ENCODE peak calls at places on chromosome 12, in four cellular contexts. One of them, this sample, is unnamed.

GRCh38 chr12:129606239-129606638 is 297.6 kb downstream of the TMEM132D start:
- DNase-seq in transverse colon: no peak
- DNase-seq in BJ: no peak
- DNase-seq in CD4-positive, alpha-beta memory T cell: no peak
- DNase-seq in this sample: no peak

GRCh38 chr12:31234955-31235867 is 90.7 kb downstream of the SINHCAF start:
- DNase-seq in transverse colon: peak
- DNase-seq in BJ: no peak
- DNase-seq in CD4-positive, alpha-beta memory T cell: no peak
- DNase-seq in this sample: peak

GRCh38 chr12:115761784-115762183 is 515.7 kb downstream of the MED13L start:
- DNase-seq in transverse colon: no peak
- DNase-seq in BJ: peak
- DNase-seq in CD4-positive, alpha-beta memory T cell: no peak
- DNase-seq in this sample: no peak

GRCh38 chr12:122031342-122032216 is 9.9 kb downstream of the BCL7A start:
- DNase-seq in transverse colon: peak
- DNase-seq in BJ: no peak
- DNase-seq in CD4-positive, alpha-beta memory T cell: no peak
- DNase-seq in this sample: no peak

GRCh38 chr12:48388938-48389337 is 38.2 kb upstream of the ZNF641 start:
- DNase-seq in transverse colon: no peak
- DNase-seq in BJ: peak
- DNase-seq in CD4-positive, alpha-beta memory T cell: no peak
- DNase-seq in this sample: no peak

GRCh38 chr12:126338031-126338441 is 1272.8 kb downstream of the AACS start:
- DNase-seq in transverse colon: no peak
- DNase-seq in BJ: no peak
- DNase-seq in CD4-positive, alpha-beta memory T cell: no peak
- DNase-seq in this sample: peak

GRCh38 chr12:56898938-56899337 is 35.3 kb downstream of the SDR9C7 start:
- DNase-seq in transverse colon: no peak
- DNase-seq in BJ: no peak
- DNase-seq in CD4-positive, alpha-beta memory T cell: no peak
- DNase-seq in this sample: no peak

GRCh38 chr12:108779998-108780688 is 48.8 kb upstream of the CORO1C start:
- DNase-seq in transverse colon: no peak
- DNase-seq in BJ: peak
- DNase-seq in CD4-positive, alpha-beta memory T cell: no peak
- DNase-seq in this sample: no peak

GRCh38 chr12:131943876-131944275 is 5.9 kb upstream of the EP400 start:
- DNase-seq in transverse colon: peak
- DNase-seq in BJ: no peak
- DNase-seq in CD4-positive, alpha-beta memory T cell: no peak
- DNase-seq in this sample: no peak

GRCh38 chr12:12901158-12901791 is 9.9 kb downstream of the GPRC5A start:
- DNase-seq in transverse colon: peak
- DNase-seq in BJ: peak
- DNase-seq in CD4-positive, alpha-beta memory T cell: no peak
- DNase-seq in this sample: peak
- H3K4me3 ChIP-seq in transverse colon: no peak
- H3K4me3 ChIP-seq in BJ: no peak
- H3K4me3 ChIP-seq in CD4-positive, alpha-beta memory T cell: no peak
- H3K4me3 ChIP-seq in this sample: no peak

GRCh38 chr12:6631549-6631961 is 4.2 kb downstream of the LPAR5 start:
- DNase-seq in transverse colon: peak
- DNase-seq in BJ: no peak
- DNase-seq in CD4-positive, alpha-beta memory T cell: no peak
- DNase-seq in this sample: no peak

GRCh38 chr12:6626654-6627283 is 9.0 kb downstream of the LPAR5 start:
- DNase-seq in transverse colon: no peak
- DNase-seq in BJ: no peak
- DNase-seq in CD4-positive, alpha-beta memory T cell: no peak
- DNase-seq in this sample: no peak

GRCh38 chr12:6632026-6632978 is 3.5 kb downstream of the LPAR5 start:
- DNase-seq in transverse colon: peak
- DNase-seq in BJ: no peak
- DNase-seq in CD4-positive, alpha-beta memory T cell: peak
- DNase-seq in this sample: no peak

GRCh38 chr12:6627598-6627997 is 8.2 kb downstream of the LPAR5 start:
- DNase-seq in transverse colon: no peak
- DNase-seq in BJ: no peak
- DNase-seq in CD4-positive, alpha-beta memory T cell: peak
- DNase-seq in this sample: no peak

GRCh38 chr12:6630696-6631095 is 5.1 kb downstream of the LPAR5 start:
- DNase-seq in transverse colon: no peak
- DNase-seq in BJ: no peak
- DNase-seq in CD4-positive, alpha-beta memory T cell: no peak
- DNase-seq in this sample: no peak
- H3K4me3 ChIP-seq in transverse colon: no peak
- H3K4me3 ChIP-seq in BJ: no peak
- H3K4me3 ChIP-seq in CD4-positive, alpha-beta memory T cell: peak
- H3K4me3 ChIP-seq in this sample: no peak

GRCh38 chr12:51911788-51912711 is 4.7 kb downstream of the ACVRL1 start:
- DNase-seq in transverse colon: peak
- DNase-seq in BJ: no peak
- DNase-seq in CD4-positive, alpha-beta memory T cell: no peak
- DNase-seq in this sample: no peak
- H3K4me3 ChIP-seq in transverse colon: no peak
- H3K4me3 ChIP-seq in BJ: no peak
- H3K4me3 ChIP-seq in CD4-positive, alpha-beta memory T cell: no peak
- H3K4me3 ChIP-seq in this sample: no peak

DNA sequence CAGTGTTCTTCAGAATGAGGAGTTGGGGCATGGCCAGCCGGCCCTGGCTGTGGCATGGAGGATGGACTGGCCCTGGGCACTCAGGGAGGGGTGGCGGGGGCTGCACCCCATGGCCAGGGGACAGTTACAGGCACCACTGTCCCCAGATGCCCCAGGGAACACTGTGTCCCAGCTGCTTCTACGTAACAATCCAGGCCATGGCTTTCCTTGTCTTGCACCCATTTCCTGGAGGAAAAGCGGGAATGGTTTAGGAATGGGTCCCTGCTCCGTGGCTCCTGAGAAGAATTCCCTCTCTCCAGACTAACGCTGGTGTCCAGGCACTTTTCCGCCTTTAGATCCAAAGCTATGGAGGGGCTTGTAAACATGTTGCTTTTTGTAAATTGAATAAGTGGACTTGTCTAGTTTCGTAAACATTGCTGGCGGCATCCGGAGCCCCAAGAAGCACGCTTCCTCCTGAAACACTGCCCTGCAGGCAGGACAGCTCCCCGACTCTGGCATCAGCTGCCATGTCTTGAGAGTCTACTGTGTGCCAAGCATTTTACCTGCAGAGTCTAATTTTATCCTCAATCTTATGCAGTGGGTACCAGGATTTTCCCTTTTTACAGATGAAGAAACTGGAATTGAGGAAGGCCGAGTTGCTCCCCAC is 238.3 kb downstream of the SLC41A2 start:
- DNase-seq in transverse colon: no peak
- DNase-seq in BJ: no peak
- DNase-seq in CD4-positive, alpha-beta memory T cell: peak
- DNase-seq in this sample: no peak
- H3K4me3 ChIP-seq in transverse colon: no peak
- H3K4me3 ChIP-seq in BJ: no peak
- H3K4me3 ChIP-seq in CD4-positive, alpha-beta memory T cell: no peak
- H3K4me3 ChIP-seq in this sample: no peak

DNA sequence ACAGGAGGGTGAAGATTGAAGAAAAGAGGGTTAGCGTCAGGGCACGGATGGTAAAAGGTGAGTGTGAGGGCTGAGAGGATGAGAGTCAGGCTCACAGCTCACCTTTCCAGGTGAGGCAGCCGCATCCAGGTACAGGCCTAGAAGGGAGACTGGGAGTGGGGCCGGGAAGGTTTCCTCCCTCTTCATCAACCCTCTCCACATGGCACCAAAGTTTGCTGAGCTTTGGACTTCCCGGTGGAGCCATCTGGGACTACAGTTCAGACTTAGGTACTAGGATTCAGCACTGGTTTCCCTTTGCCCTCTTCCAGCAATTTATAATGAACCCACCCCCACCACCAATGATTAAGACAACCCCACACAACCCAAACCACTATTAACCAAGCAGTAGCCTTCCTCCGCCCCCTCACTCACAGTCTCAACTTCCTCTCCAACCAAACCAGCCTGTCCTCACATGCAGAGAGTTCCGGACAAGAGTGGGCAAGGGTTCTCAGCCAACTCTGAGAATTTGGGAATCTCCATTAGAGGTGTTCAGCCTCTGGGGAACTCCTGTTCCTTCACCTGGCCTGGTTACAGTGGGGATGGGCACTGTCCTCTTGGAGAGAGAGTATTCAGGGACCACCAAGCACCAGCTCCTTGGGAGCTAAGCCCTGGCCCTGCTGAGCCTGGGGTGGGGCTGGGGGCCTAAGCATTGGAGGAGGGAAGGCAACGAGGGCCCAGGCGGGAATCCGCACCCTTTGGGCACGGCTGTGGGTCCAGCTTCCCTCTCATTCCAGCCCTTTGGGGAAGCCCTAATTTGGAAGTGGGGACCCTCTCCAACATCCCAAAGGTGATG is 2.3 kb upstream of the HOXC4 start:
- DNase-seq in transverse colon: no peak
- DNase-seq in BJ: no peak
- DNase-seq in CD4-positive, alpha-beta memory T cell: no peak
- DNase-seq in this sample: no peak
- H3K4me3 ChIP-seq in transverse colon: no peak
- H3K4me3 ChIP-seq in BJ: no peak
- H3K4me3 ChIP-seq in CD4-positive, alpha-beta memory T cell: no peak
- H3K4me3 ChIP-seq in this sample: no peak

GRCh38 chr12:68223067-68223747 is 2.4 kb downstream of the IL26 start:
- DNase-seq in transverse colon: peak
- DNase-seq in BJ: peak
- DNase-seq in CD4-positive, alpha-beta memory T cell: peak
- DNase-seq in this sample: peak
- H3K4me3 ChIP-seq in transverse colon: no peak
- H3K4me3 ChIP-seq in BJ: no peak
- H3K4me3 ChIP-seq in CD4-positive, alpha-beta memory T cell: no peak
- H3K4me3 ChIP-seq in this sample: no peak